ENCODE peak calls at places on chromosomes 5 and 9, in nine cellular contexts. One of them, this sample, is unnamed.

GRCh38 chr5:77560677-77561263 is 68.7 kb upstream of the WDR41 start:
- DNase-seq in EL: peak
- DNase-seq in AML-193: peak
- DNase-seq in activated naive CD4-positive, alpha-beta T cell treated with anti-CD3 and anti-CD28 coated beads for 36 hours: no peak
- DNase-seq in stimulated activated CD4-positive, alpha-beta T cell treated with anti-CD3 and anti-CD28 coated beads, Interleukin-2, amount 100 ng/mL, for 48 hours: no peak
- DNase-seq in H9: no peak
- DNase-seq in A172: peak
- DNase-seq in EH: peak
- DNase-seq in NCI-H1092 treated with DMSO at 0.1 percent for 48 hours: peak
- DNase-seq in this sample: no peak

GRCh38 chr5:174903333-174903732 is 179.0 kb downstream of the MSX2 start:
- DNase-seq in NCI-H1092 treated with DMSO at 0.1 percent for 48 hours: no peak
- DNase-seq in AML-193: no peak
- DNase-seq in stimulated activated CD4-positive, alpha-beta T cell treated with anti-CD3 and anti-CD28 coated beads, Interleukin-2, amount 100 ng/mL, for 48 hours: no peak
- DNase-seq in activated naive CD4-positive, alpha-beta T cell treated with anti-CD3 and anti-CD28 coated beads for 36 hours: peak
- DNase-seq in EH: no peak
- DNase-seq in A172: no peak
- DNase-seq in EL: no peak
- DNase-seq in H9: peak
- DNase-seq in this sample: no peak

GRCh38 chr5:15344954-15345353 is 155.0 kb upstream of the FBXL7 start:
- DNase-seq in EL: no peak
- DNase-seq in activated naive CD4-positive, alpha-beta T cell treated with anti-CD3 and anti-CD28 coated beads for 36 hours: no peak
- DNase-seq in EH: no peak
- DNase-seq in AML-193: no peak
- DNase-seq in H9: no peak
- DNase-seq in NCI-H1092 treated with DMSO at 0.1 percent for 48 hours: no peak
- DNase-seq in stimulated activated CD4-positive, alpha-beta T cell treated with anti-CD3 and anti-CD28 coated beads, Interleukin-2, amount 100 ng/mL, for 48 hours: no peak
- DNase-seq in A172: no peak
- DNase-seq in this sample: no peak

GRCh38 chr9:92120138-92120537 is 4.9 kb upstream of the SPTLC1 start:
- DNase-seq in stimulated activated CD4-positive, alpha-beta T cell treated with anti-CD3 and anti-CD28 coated beads, Interleukin-2, amount 100 ng/mL, for 48 hours: no peak
- DNase-seq in EH: no peak
- DNase-seq in EL: no peak
- DNase-seq in activated naive CD4-positive, alpha-beta T cell treated with anti-CD3 and anti-CD28 coated beads for 36 hours: no peak
- DNase-seq in NCI-H1092 treated with DMSO at 0.1 percent for 48 hours: no peak
- DNase-seq in A172: no peak
- DNase-seq in H9: no peak
- DNase-seq in AML-193: no peak
- DNase-seq in this sample: no peak

GRCh38 chr9:113345693-113346092 is 3.6 kb upstream of the BSPRY start:
- DNase-seq in H9: no peak
- DNase-seq in activated naive CD4-positive, alpha-beta T cell treated with anti-CD3 and anti-CD28 coated beads for 36 hours: no peak
- DNase-seq in AML-193: no peak
- DNase-seq in EL: no peak
- DNase-seq in A172: no peak
- DNase-seq in NCI-H1092 treated with DMSO at 0.1 percent for 48 hours: no peak
- DNase-seq in EH: no peak
- DNase-seq in stimulated activated CD4-positive, alpha-beta T cell treated with anti-CD3 and anti-CD28 coated beads, Interleukin-2, amount 100 ng/mL, for 48 hours: no peak
- DNase-seq in this sample: no peak

GRCh38 chr5:106397700-106398099 is 1273.0 kb downstream of the EFNA5 start:
- DNase-seq in stimulated activated CD4-positive, alpha-beta T cell treated with anti-CD3 and anti-CD28 coated beads, Interleukin-2, amount 100 ng/mL, for 48 hours: no peak
- DNase-seq in AML-193: no peak
- DNase-seq in NCI-H1092 treated with DMSO at 0.1 percent for 48 hours: no peak
- DNase-seq in activated naive CD4-positive, alpha-beta T cell treated with anti-CD3 and anti-CD28 coated beads for 36 hours: no peak
- DNase-seq in A172: peak
- DNase-seq in EH: peak
- DNase-seq in EL: peak
- DNase-seq in H9: no peak
- DNase-seq in this sample: no peak

GRCh38 chr5:87241555-87241954 is 26.1 kb upstream of the RASA1 start:
- DNase-seq in EL: no peak
- DNase-seq in activated naive CD4-positive, alpha-beta T cell treated with anti-CD3 and anti-CD28 coated beads for 36 hours: no peak
- DNase-seq in AML-193: no peak
- DNase-seq in A172: no peak
- DNase-seq in H9: no peak
- DNase-seq in NCI-H1092 treated with DMSO at 0.1 percent for 48 hours: no peak
- DNase-seq in EH: no peak
- DNase-seq in stimulated activated CD4-positive, alpha-beta T cell treated with anti-CD3 and anti-CD28 coated beads, Interleukin-2, amount 100 ng/mL, for 48 hours: no peak
- DNase-seq in this sample: no peak

GRCh38 chr5:67619636-67620035 is 423.0 kb upstream of the CD180 start:
- DNase-seq in H9: no peak
- DNase-seq in NCI-H1092 treated with DMSO at 0.1 percent for 48 hours: no peak
- DNase-seq in activated naive CD4-positive, alpha-beta T cell treated with anti-CD3 and anti-CD28 coated beads for 36 hours: no peak
- DNase-seq in EL: no peak
- DNase-seq in stimulated activated CD4-positive, alpha-beta T cell treated with anti-CD3 and anti-CD28 coated beads, Interleukin-2, amount 100 ng/mL, for 48 hours: no peak
- DNase-seq in AML-193: no peak
- DNase-seq in A172: no peak
- DNase-seq in EH: no peak
- DNase-seq in this sample: no peak

GRCh38 chr5:33313150-33313549 is 127.6 kb upstream of the TARS1 start:
- DNase-seq in stimulated activated CD4-positive, alpha-beta T cell treated with anti-CD3 and anti-CD28 coated beads, Interleukin-2, amount 100 ng/mL, for 48 hours: no peak
- DNase-seq in AML-193: no peak
- DNase-seq in EL: peak
- DNase-seq in A172: peak
- DNase-seq in NCI-H1092 treated with DMSO at 0.1 percent for 48 hours: no peak
- DNase-seq in EH: peak
- DNase-seq in activated naive CD4-positive, alpha-beta T cell treated with anti-CD3 and anti-CD28 coated beads for 36 hours: no peak
- DNase-seq in H9: no peak
- DNase-seq in this sample: no peak

GRCh38 chr5:122077451-122078115 is 476 bp downstream of the LOX start:
- DNase-seq in NCI-H1092 treated with DMSO at 0.1 percent for 48 hours: peak
- DNase-seq in EL: no peak
- DNase-seq in AML-193: no peak
- DNase-seq in activated naive CD4-positive, alpha-beta T cell treated with anti-CD3 and anti-CD28 coated beads for 36 hours: no peak
- DNase-seq in H9: peak
- DNase-seq in A172: peak
- DNase-seq in EH: no peak
- DNase-seq in stimulated activated CD4-positive, alpha-beta T cell treated with anti-CD3 and anti-CD28 coated beads, Interleukin-2, amount 100 ng/mL, for 48 hours: no peak
- DNase-seq in this sample: peak

GRCh38 chr5:75611324-75612210 is at the start of gene ANKDD1B:
- DNase-seq in stimulated activated CD4-positive, alpha-beta T cell treated with anti-CD3 and anti-CD28 coated beads, Interleukin-2, amount 100 ng/mL, for 48 hours: no peak
- DNase-seq in EL: peak
- DNase-seq in EH: peak
- DNase-seq in NCI-H1092 treated with DMSO at 0.1 percent for 48 hours: no peak
- DNase-seq in H9: peak
- DNase-seq in activated naive CD4-positive, alpha-beta T cell treated with anti-CD3 and anti-CD28 coated beads for 36 hours: no peak
- DNase-seq in AML-193: no peak
- DNase-seq in A172: no peak
- DNase-seq in this sample: peak

GRCh38 chr5:116557669-116558271 is 16.9 kb downstream of the SEMA6A start:
- DNase-seq in stimulated activated CD4-positive, alpha-beta T cell treated with anti-CD3 and anti-CD28 coated beads, Interleukin-2, amount 100 ng/mL, for 48 hours: no peak
- DNase-seq in NCI-H1092 treated with DMSO at 0.1 percent for 48 hours: peak
- DNase-seq in A172: peak
- DNase-seq in activated naive CD4-positive, alpha-beta T cell treated with anti-CD3 and anti-CD28 coated beads for 36 hours: no peak
- DNase-seq in EL: no peak
- DNase-seq in AML-193: no peak
- DNase-seq in H9: no peak
- DNase-seq in EH: peak
- DNase-seq in this sample: no peak

GRCh38 chr5:93236807-93237421 is 344.1 kb downstream of the NR2F1-AS1 start:
- DNase-seq in AML-193: no peak
- DNase-seq in EL: peak
- DNase-seq in NCI-H1092 treated with DMSO at 0.1 percent for 48 hours: no peak
- DNase-seq in EH: peak
- DNase-seq in A172: peak
- DNase-seq in stimulated activated CD4-positive, alpha-beta T cell treated with anti-CD3 and anti-CD28 coated beads, Interleukin-2, amount 100 ng/mL, for 48 hours: no peak
- DNase-seq in activated naive CD4-positive, alpha-beta T cell treated with anti-CD3 and anti-CD28 coated beads for 36 hours: no peak
- DNase-seq in H9: no peak
- DNase-seq in this sample: no peak

GRCh38 chr5:119033135-119033534 is 37.8 kb upstream of the DMXL1 start:
- DNase-seq in A172: no peak
- DNase-seq in activated naive CD4-positive, alpha-beta T cell treated with anti-CD3 and anti-CD28 coated beads for 36 hours: no peak
- DNase-seq in H9: no peak
- DNase-seq in NCI-H1092 treated with DMSO at 0.1 percent for 48 hours: no peak
- DNase-seq in EL: no peak
- DNase-seq in AML-193: no peak
- DNase-seq in stimulated activated CD4-positive, alpha-beta T cell treated with anti-CD3 and anti-CD28 coated beads, Interleukin-2, amount 100 ng/mL, for 48 hours: no peak
- DNase-seq in EH: no peak
- DNase-seq in this sample: no peak

GRCh38 chr5:94017579-94017978 is 276.2 kb upstream of the POU5F2 start:
- DNase-seq in EH: peak
- DNase-seq in activated naive CD4-positive, alpha-beta T cell treated with anti-CD3 and anti-CD28 coated beads for 36 hours: no peak
- DNase-seq in H9: no peak
- DNase-seq in NCI-H1092 treated with DMSO at 0.1 percent for 48 hours: no peak
- DNase-seq in A172: peak
- DNase-seq in EL: peak
- DNase-seq in stimulated activated CD4-positive, alpha-beta T cell treated with anti-CD3 and anti-CD28 coated beads, Interleukin-2, amount 100 ng/mL, for 48 hours: no peak
- DNase-seq in AML-193: no peak
- DNase-seq in this sample: no peak

GRCh38 chr9:4114569-4115505 is 185.0 kb downstream of the GLIS3 start:
- DNase-seq in activated naive CD4-positive, alpha-beta T cell treated with anti-CD3 and anti-CD28 coated beads for 36 hours: no peak
- DNase-seq in stimulated activated CD4-positive, alpha-beta T cell treated with anti-CD3 and anti-CD28 coated beads, Interleukin-2, amount 100 ng/mL, for 48 hours: no peak
- DNase-seq in A172: no peak
- DNase-seq in AML-193: no peak
- DNase-seq in EH: peak
- DNase-seq in EL: no peak
- DNase-seq in NCI-H1092 treated with DMSO at 0.1 percent for 48 hours: peak
- DNase-seq in H9: no peak
- DNase-seq in this sample: no peak

GRCh38 chr5:178123094-178123986 is 7.5 kb upstream of the RMND5B start:
- DNase-seq in stimulated activated CD4-positive, alpha-beta T cell treated with anti-CD3 and anti-CD28 coated beads, Interleukin-2, amount 100 ng/mL, for 48 hours: no peak
- DNase-seq in EH: no peak
- DNase-seq in H9: no peak
- DNase-seq in AML-193: no peak
- DNase-seq in activated naive CD4-positive, alpha-beta T cell treated with anti-CD3 and anti-CD28 coated beads for 36 hours: no peak
- DNase-seq in A172: no peak
- DNase-seq in NCI-H1092 treated with DMSO at 0.1 percent for 48 hours: no peak
- DNase-seq in EL: no peak
- DNase-seq in this sample: no peak

GRCh38 chr9:3676766-3677165 is 151.0 kb upstream of the RFX3 start:
- DNase-seq in EL: no peak
- DNase-seq in A172: no peak
- DNase-seq in stimulated activated CD4-positive, alpha-beta T cell treated with anti-CD3 and anti-CD28 coated beads, Interleukin-2, amount 100 ng/mL, for 48 hours: no peak
- DNase-seq in activated naive CD4-positive, alpha-beta T cell treated with anti-CD3 and anti-CD28 coated beads for 36 hours: no peak
- DNase-seq in NCI-H1092 treated with DMSO at 0.1 percent for 48 hours: no peak
- DNase-seq in EH: no peak
- DNase-seq in AML-193: no peak
- DNase-seq in H9: no peak
- DNase-seq in this sample: no peak

GRCh38 chr9:132032584-132032945 is 47.1 kb downstream of the MED27 start:
- DNase-seq in EH: no peak
- DNase-seq in stimulated activated CD4-positive, alpha-beta T cell treated with anti-CD3 and anti-CD28 coated beads, Interleukin-2, amount 100 ng/mL, for 48 hours: no peak
- DNase-seq in A172: peak
- DNase-seq in NCI-H1092 treated with DMSO at 0.1 percent for 48 hours: no peak
- DNase-seq in activated naive CD4-positive, alpha-beta T cell treated with anti-CD3 and anti-CD28 coated beads for 36 hours: no peak
- DNase-seq in H9: peak
- DNase-seq in AML-193: no peak
- DNase-seq in EL: no peak
- DNase-seq in this sample: no peak

GRCh38 chr5:103461223-103461622 is 101.4 kb downstream of the NUDT12 start:
- DNase-seq in A172: peak
- DNase-seq in AML-193: no peak
- DNase-seq in EH: peak
- DNase-seq in activated naive CD4-positive, alpha-beta T cell treated with anti-CD3 and anti-CD28 coated beads for 36 hours: no peak
- DNase-seq in NCI-H1092 treated with DMSO at 0.1 percent for 48 hours: no peak
- DNase-seq in EL: peak
- DNase-seq in H9: no peak
- DNase-seq in stimulated activated CD4-positive, alpha-beta T cell treated with anti-CD3 and anti-CD28 coated beads, Interleukin-2, amount 100 ng/mL, for 48 hours: no peak
- DNase-seq in this sample: no peak

GRCh38 chr9:5510360-5510931 is at the start of gene PDCD1LG2:
- DNase-seq in H9: no peak
- DNase-seq in stimulated activated CD4-positive, alpha-beta T cell treated with anti-CD3 and anti-CD28 coated beads, Interleukin-2, amount 100 ng/mL, for 48 hours: peak
- DNase-seq in EL: peak
- DNase-seq in AML-193: no peak
- DNase-seq in NCI-H1092 treated with DMSO at 0.1 percent for 48 hours: no peak
- DNase-seq in EH: peak
- DNase-seq in A172: peak
- DNase-seq in activated naive CD4-positive, alpha-beta T cell treated with anti-CD3 and anti-CD28 coated beads for 36 hours: peak
- DNase-seq in this sample: no peak

GRCh38 chr5:76245571-76245970 is 157.5 kb upstream of the IQGAP2 start:
- DNase-seq in A172: no peak
- DNase-seq in EL: no peak
- DNase-seq in stimulated activated CD4-positive, alpha-beta T cell treated with anti-CD3 and anti-CD28 coated beads, Interleukin-2, amount 100 ng/mL, for 48 hours: no peak
- DNase-seq in H9: no peak
- DNase-seq in NCI-H1092 treated with DMSO at 0.1 percent for 48 hours: no peak
- DNase-seq in AML-193: no peak
- DNase-seq in activated naive CD4-positive, alpha-beta T cell treated with anti-CD3 and anti-CD28 coated beads for 36 hours: no peak
- DNase-seq in EH: no peak
- DNase-seq in this sample: no peak

GRCh38 chr5:63401434-63402046 is 560.7 kb downstream of the HTR1A start:
- DNase-seq in stimulated activated CD4-positive, alpha-beta T cell treated with anti-CD3 and anti-CD28 coated beads, Interleukin-2, amount 100 ng/mL, for 48 hours: peak
- DNase-seq in A172: peak
- DNase-seq in EL: peak
- DNase-seq in H9: peak
- DNase-seq in AML-193: peak
- DNase-seq in NCI-H1092 treated with DMSO at 0.1 percent for 48 hours: peak
- DNase-seq in EH: peak
- DNase-seq in activated naive CD4-positive, alpha-beta T cell treated with anti-CD3 and anti-CD28 coated beads for 36 hours: peak
- DNase-seq in this sample: peak

GRCh38 chr9:77735515-77735914 is 87.4 kb upstream of the GNA14 start:
- DNase-seq in EL: peak
- DNase-seq in stimulated activated CD4-positive, alpha-beta T cell treated with anti-CD3 and anti-CD28 coated beads, Interleukin-2, amount 100 ng/mL, for 48 hours: no peak
- DNase-seq in EH: peak
- DNase-seq in H9: no peak
- DNase-seq in activated naive CD4-positive, alpha-beta T cell treated with anti-CD3 and anti-CD28 coated beads for 36 hours: no peak
- DNase-seq in NCI-H1092 treated with DMSO at 0.1 percent for 48 hours: no peak
- DNase-seq in A172: no peak
- DNase-seq in AML-193: no peak
- DNase-seq in this sample: no peak

GRCh38 chr5:142845402-142845901 is 75.3 kb downstream of the ARHGAP26 start:
- DNase-seq in NCI-H1092 treated with DMSO at 0.1 percent for 48 hours: peak
- DNase-seq in EL: no peak
- DNase-seq in stimulated activated CD4-positive, alpha-beta T cell treated with anti-CD3 and anti-CD28 coated beads, Interleukin-2, amount 100 ng/mL, for 48 hours: no peak
- DNase-seq in A172: no peak
- DNase-seq in EH: no peak
- DNase-seq in AML-193: no peak
- DNase-seq in activated naive CD4-positive, alpha-beta T cell treated with anti-CD3 and anti-CD28 coated beads for 36 hours: no peak
- DNase-seq in H9: no peak
- DNase-seq in this sample: no peak

This sample was measured in mesothelial cell of epicardium.